ENCODE peak calls at places on chromosomes 2 and 18, in four cellular contexts. W, V, H and A are unnamed samples.
A peak's percentile ranks its signal among the peaks of the same experiment; 100 is the strongest.

GRCh38 chr2:26457241-26457666 is 20.7 kb downstream of the OTOF start:
- DNase-seq in W (no peak), V (no peak), H (no peak), A (no peak)

GRCh38 chr2:23584054-23584745 is 199.2 kb downstream of the KLHL29 start:
- DNase-seq in W (no peak), V (no peak), H (no peak), A (no peak)

GRCh38 chr18:73520229-73520628 is 627.4 kb downstream of the FBXO15 start:
- DNase-seq in W (peak; percentile 19), V (peak; percentile 5), H (no peak), A (no peak)

GRCh38 chr2:144582651-144583361 is 62.9 kb upstream of the ZEB2 start:
- DNase-seq in W (no peak), V (no peak), H (no peak), A (no peak)

GRCh38 chr2:239307921-239308620 is 92.7 kb downstream of the HDAC4 start:
- DNase-seq in W (no peak), V (no peak), H (no peak), A (no peak)

GRCh38 chr18:61606068-61606660 is 272.9 kb downstream of the CDH20 start:
- DNase-seq in W (peak; percentile 39), V (no peak), H (no peak), A (no peak)

GRCh38 chr18:63440897-63441296 is 18.6 kb upstream of the VPS4B start:
- DNase-seq in W (no peak), V (no peak), H (no peak), A (no peak)

GRCh38 chr2:176419591-176420071 is 150.4 kb downstream of the MTX2 start:
- DNase-seq in W (peak; percentile 89), V (no peak), H (peak; percentile 82), A (no peak)

GRCh38 chr2:112646102-112646719 is 472 bp downstream of the SLC20A1 start:
- DNase-seq in W (no peak), V (no peak), H (no peak), A (peak; percentile 55)

GRCh38 chr2:60991644-60992043 is 25.9 kb upstream of the PEX13 start:
- DNase-seq in W (no peak), V (no peak), H (no peak), A (no peak)

GRCh38 chr18:24142376-24142775 is 3.5 kb downstream of the CABYR start:
- DNase-seq in W (no peak), V (no peak), H (no peak), A (no peak)

GRCh38 chr2:152606965-152607364 is 110.3 kb downstream of the PRPF40A start:
- DNase-seq in W (no peak), V (no peak), H (no peak), A (no peak)

GRCh38 chr2:63446658-63447057 is 141.6 kb downstream of the WDPCP start:
- DNase-seq in W (no peak), V (no peak), H (no peak), A (no peak)

GRCh38 chr18:23662309-23663263 is at the start of gene ANKRD29:
- DNase-seq in W (no peak), V (no peak), H (peak; percentile 65), A (peak; percentile 23)

GRCh38 chr2:210546424-210547223 is 9.8 kb upstream of the CPS1 start:
- DNase-seq in W (no peak), V (no peak), H (no peak), A (no peak)

GRCh38 chr2:235977445-235977844 is 190.7 kb downstream of the GBX2 start:
- DNase-seq in W (no peak), V (no peak), H (no peak), A (peak; percentile 44)

GRCh38 chr2:197137234-197137633 is 173.3 kb downstream of the ANKRD44 start:
- DNase-seq in W (peak; percentile 77), V (no peak), H (peak; percentile 68), A (no peak)

GRCh38 chr2:235070063-235070706 is 118.4 kb downstream of the SH3BP4 start:
- DNase-seq in W (no peak), V (no peak), H (no peak), A (no peak)

GRCh38 chr2:212271583-212271982 is 267.0 kb downstream of the ERBB4 start:
- DNase-seq in W (no peak), V (no peak), H (no peak), A (no peak)

GRCh38 chr2:191696001-191696400 is 18.1 kb downstream of the NABP1 start:
- DNase-seq in W (peak; percentile 97), V (no peak), H (peak; percentile 54), A (peak; percentile 26)

GRCh38 chr2:71605781-71606241 is 152.4 kb downstream of the DYSF start:
- DNase-seq in W (no peak), V (no peak), H (no peak), A (no peak)

GRCh38 chr2:216956820-216957493 is 97.1 kb upstream of the TNP1 start:
- DNase-seq in W (peak; percentile 78), V (no peak), H (no peak), A (no peak)

GRCh38 chr2:217223222-217223930 is 363.5 kb upstream of the TNP1 start:
- DNase-seq in W (peak; percentile 99), V (no peak), H (peak; percentile 92), A (peak; percentile 56)

GRCh38 chr2:23690421-23691105 is 236.4 kb downstream of the ATAD2B start:
- DNase-seq in W (no peak), V (no peak), H (no peak), A (no peak)

GRCh38 chr2:69581774-69582581 is 61.6 kb downstream of the AAK1 start:
- DNase-seq in W (peak; percentile 58), V (peak; percentile 60), H (peak; percentile 70), A (no peak)

DNA sequence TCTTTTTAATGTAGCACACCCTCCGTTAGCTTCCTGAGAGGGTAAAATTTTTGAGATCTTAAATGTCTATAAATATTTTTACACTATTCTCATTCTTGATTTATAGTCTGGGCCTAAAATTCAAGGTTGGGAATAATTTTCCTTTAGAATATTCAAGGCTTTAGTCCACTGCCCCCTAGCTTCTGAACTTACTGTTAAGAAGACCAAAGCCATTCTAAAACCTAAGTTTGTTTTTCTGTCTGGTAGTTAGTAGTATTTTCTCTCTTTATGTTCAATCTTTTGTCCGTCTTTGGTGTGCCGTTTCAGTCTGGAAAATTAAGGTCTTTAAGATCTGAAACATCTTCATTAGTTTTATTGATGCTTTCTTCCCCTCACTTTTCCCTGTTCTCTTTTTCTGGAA is 14.5 kb downstream of the OSBPL6 start:
- DNase-seq in W (peak; percentile 26), V (no peak), H (peak; percentile 43), A (no peak)
- TF ChIP-seq CTCF in W (peak; percentile 37), V (peak; percentile 27), H (peak; percentile 68), A (no peak)

GRCh38 chr2:20425884-20426283 is 21.0 kb upstream of the RHOB start:
- DNase-seq in W (no peak), V (no peak), H (no peak), A (no peak)

GRCh38 chr2:20423376-20423775 is 23.5 kb upstream of the RHOB start:
- DNase-seq in W (no peak), V (no peak), H (no peak), A (no peak)

GRCh38 chr2:20425371-20425881 is 21.4 kb upstream of the RHOB start:
- DNase-seq in W (peak; percentile 74), V (no peak), H (no peak), A (peak; percentile 26)

GRCh38 chr2:20423847-20424246 is 23.0 kb upstream of the RHOB start:
- DNase-seq in W (no peak), V (no peak), H (no peak), A (peak; percentile 24)

GRCh38 chr2:20424300-20425290 is 22.3 kb upstream of the RHOB start:
- DNase-seq in W (peak; percentile 93), V (no peak), H (peak; percentile 46), A (peak; percentile 98)
- H2AFZ ChIP-seq in W (peak overlapping the region; percentile 65), V (no peak overlapping the region), H (peak overlapping the region; percentile 16), A (peak overlapping the region; percentile 0)

DNA sequence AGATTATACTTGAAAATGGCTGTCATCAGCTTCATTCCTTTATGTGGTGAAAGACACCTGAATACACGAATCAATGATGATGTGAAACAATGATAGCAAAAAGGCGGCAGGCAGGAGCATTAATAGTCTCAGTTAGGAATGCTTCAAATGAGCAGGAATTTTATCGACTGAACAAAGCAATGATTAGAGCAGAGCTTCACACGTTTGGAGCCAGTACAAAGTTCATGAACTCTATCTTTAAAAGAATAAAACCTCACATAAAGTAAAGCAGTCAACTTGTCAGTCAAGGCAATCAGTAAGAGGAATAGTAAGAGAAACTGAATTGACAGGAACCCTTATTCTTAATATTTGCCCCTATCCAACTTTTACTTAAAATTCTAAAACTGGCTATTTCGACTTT is 78.4 kb upstream of the SERTAD2 start:
- DNase-seq in W (no peak), V (peak; percentile 43), H (no peak), A (no peak)
- H3K4me2 ChIP-seq in W (no peak overlapping the region), V (no peak overlapping the region), H (no peak overlapping the region), A (no peak overlapping the region)

GRCh38 chr18:48992133-48992532 is 41.4 kb upstream of the SMAD7 start:
- DNase-seq in W (no peak), V (no peak), H (no peak), A (no peak)

GRCh38 chr18:48989304-48990284 is 38.8 kb upstream of the SMAD7 start:
- DNase-seq in W (peak; percentile 18), V (peak; percentile 68), H (no peak), A (no peak)

GRCh38 chr18:48991299-48992055 is 40.7 kb upstream of the SMAD7 start:
- DNase-seq in W (no peak), V (no peak), H (peak; percentile 51), A (no peak)

GRCh38 chr18:48988508-48989303 is 37.9 kb upstream of the SMAD7 start:
- DNase-seq in W (no peak), V (no peak), H (no peak), A (no peak)

DNA sequence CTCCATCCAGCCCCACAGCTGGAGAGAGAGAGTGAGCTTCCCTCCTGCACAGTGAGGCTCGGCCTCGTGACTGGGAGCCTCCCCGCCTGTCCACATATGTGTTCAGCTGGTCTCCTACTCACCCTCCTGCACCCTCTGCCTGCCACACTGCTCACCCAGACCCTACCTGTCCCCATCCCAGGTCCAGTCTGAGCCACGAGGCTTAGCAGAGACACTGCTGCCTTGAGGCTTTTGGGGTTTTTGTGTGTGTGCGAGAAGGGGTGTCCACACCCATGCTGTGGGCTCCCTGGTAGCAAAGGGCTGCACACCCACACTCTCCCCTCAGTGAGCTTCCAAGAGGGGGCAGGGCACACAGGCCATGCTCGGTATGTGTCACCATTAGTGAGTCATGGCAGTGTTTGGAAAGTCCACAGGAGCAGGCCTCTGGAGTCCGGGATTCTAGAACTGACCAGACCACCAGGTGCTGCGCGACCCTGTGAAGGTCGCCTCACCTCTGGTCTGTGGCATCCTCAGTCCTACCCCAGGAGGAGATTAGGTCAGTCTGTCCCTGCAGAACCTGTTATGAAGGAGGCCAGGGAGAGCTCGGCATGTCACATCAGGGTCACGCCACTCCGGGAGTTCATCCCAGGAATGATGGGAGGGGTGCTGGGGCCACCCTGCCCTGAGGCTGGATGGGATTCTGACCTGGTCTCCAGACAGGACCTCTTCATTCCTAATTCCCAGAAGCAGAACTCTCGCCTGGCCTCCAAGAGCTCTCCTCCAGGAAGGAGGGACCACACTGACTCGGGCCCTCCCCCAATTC is 39.9 kb upstream of the SMAD7 start:
- DNase-seq in W (peak; percentile 75), V (peak; percentile 76), H (peak; percentile 60), A (no peak)
- TF ChIP-seq CTCF in W (no peak), V (peak; percentile 43), H (no peak), A (no peak)